ENCODE peak calls at places on chromosomes 1 and 21, in four cellular contexts. D is stimulated activated CD8-positive, alpha-beta memory T cell treated with anti-CD3 and anti-CD28 coated beads, Interleukin-2, amount 100 ng/mL, for 1 hour; X is thoracic aorta; I is C1 segment of cervical spinal cord. P is an unnamed sample.
A peak's percentile ranks its signal among the peaks of the same experiment; 100 is the strongest.

GRCh38 chr1:67148516-67149178 is 13.9 kb upstream of the C1orf141 start:
- DNase-seq in X (no peak), I (no peak), D (no peak), P (no peak)

GRCh38 chr1:154410185-154410827 is 5.2 kb downstream of the IL6R start:
- DNase-seq in I (no peak), D (no peak), X (no peak), P (no peak)

GRCh38 chr1:154988053-154988954 is 5.1 kb upstream of the LENEP start:
- DNase-seq in D (no peak), X (no peak), I (no peak), P (no peak)

GRCh38 chr1:234213576-234214128 is 159.6 kb upstream of the COA6 start:
- DNase-seq in X (no peak), I (peak; percentile 21), D (no peak), P (no peak)

GRCh38 chr1:226863446-226863845 is 7.0 kb upstream of the PSEN2 start:
- DNase-seq in X (no peak), I (no peak), D (no peak), P (no peak)

GRCh38 chr1:47837046-47837830 is 159.9 kb downstream of the TRABD2B start:
- DNase-seq in X (no peak), D (no peak), I (no peak), P (no peak)

GRCh38 chr1:14841456-14841855 is 243.0 kb downstream of the KAZN start:
- DNase-seq in I (no peak), D (no peak), X (no peak), P (no peak)

GRCh38 chr1:46527474-46528296 is 23.8 kb downstream of the KNCN start:
- DNase-seq in I (peak; percentile 45), D (peak; percentile 42), X (peak; percentile 51), P (peak; percentile 88)

GRCh38 chr1:110783292-110783918 is 89.5 kb upstream of the CD53 start:
- DNase-seq in D (peak; percentile 29), X (no peak), I (peak; percentile 15), P (peak; percentile 38)

GRCh38 chr1:149928388-149928724 is 753 bp upstream of the SF3B4 start:
- DNase-seq in D (no peak), X (no peak), I (no peak), P (no peak)

GRCh38 chr1:156692409-156692957 is 12.9 kb downstream of the CRABP2 start:
- DNase-seq in I (no peak), D (no peak), X (no peak), P (no peak)

GRCh38 chr1:33349081-33349759 is 28.3 kb upstream of the A3GALT2 start:
- DNase-seq in I (no peak), D (peak; percentile 15), X (no peak), P (peak; percentile 55)

GRCh38 chr21:41283211-41283818 is 33.3 kb upstream of the FAM3B start:
- DNase-seq in I (peak; percentile 24), D (no peak), X (no peak), P (peak; percentile 64)

GRCh38 chr1:83503153-83503552 is 495.8 kb downstream of the TTLL7 start:
- DNase-seq in I (no peak), X (no peak), D (no peak), P (no peak)

GRCh38 chr21:41926068-41926806 is 27.6 kb downstream of the C2CD2 start:
- DNase-seq in X (no peak), D (no peak), I (no peak), P (peak; percentile 42)

GRCh38 chr1:167678838-167679237 is 42.9 kb upstream of the MPZL1 start:
- DNase-seq in X (no peak), D (no peak), I (no peak), P (no peak)

GRCh38 chr1:116033322-116033721 is 57.0 kb downstream of the SLC22A15 start:
- DNase-seq in D (no peak), X (no peak), I (peak; percentile 56), P (no peak)

GRCh38 chr1:185438936-185439335 is 121.9 kb upstream of the IVNS1ABP start:
- DNase-seq in I (no peak), X (no peak), D (no peak), P (no peak)

GRCh38 chr21:32389337-32390015 is 3.3 kb downstream of the URB1 start:
- DNase-seq in D (no peak), X (no peak), I (no peak), P (no peak)

GRCh38 chr1:107141491-107142369 is 891 bp downstream of the NTNG1 start:
- DNase-seq in I (no peak), X (no peak), D (no peak), P (peak; percentile 20)

GRCh38 chr1:89631756-89632155 is 1.2 kb upstream of the LRRC8C start:
- DNase-seq in I (no peak), D (no peak), X (no peak), P (no peak)

GRCh38 chr1:145961425-145962156 is 2.8 kb downstream of the ANKRD34A start:
- DNase-seq in X (no peak), I (peak; percentile 42), D (no peak), P (peak; percentile 64)

GRCh38 chr21:34544032-34544496 is 32.1 kb upstream of the KCNE1 start:
- DNase-seq in I (no peak), D (no peak), X (no peak), P (peak; percentile 88)

GRCh38 chr1:156062189-156062588 is 1.2 kb downstream of the RAB25 start:
- DNase-seq in I (no peak), D (no peak), X (no peak), P (peak; percentile 81)

P was measured in colonic mucosa.